ENCODE peak calls at places on chromosomes 13 and 19, in seven cellular contexts. One of them, this sample, is unnamed.

GRCh38 chr19:16750081-16750480 is 30.4 kb downstream of the NWD1 start:
- DNase-seq in fibroblast of mammary gland: no peak
- DNase-seq in cardiac muscle cell: no peak
- DNase-seq in transverse colon: no peak
- DNase-seq in AG04450: no peak
- DNase-seq in PC-3: no peak
- DNase-seq in lower leg skin: no peak
- DNase-seq in this sample: no peak

GRCh38 chr13:87810391-87810801 is 139.2 kb downstream of the SLITRK5 start:
- DNase-seq in fibroblast of mammary gland: peak
- DNase-seq in AG04450: no peak
- DNase-seq in cardiac muscle cell: no peak
- DNase-seq in lower leg skin: no peak
- DNase-seq in transverse colon: no peak
- DNase-seq in PC-3: peak
- DNase-seq in this sample: no peak

GRCh38 chr19:41734585-41734984 is 20.7 kb upstream of the CEACAM6 start:
- DNase-seq in PC-3: peak
- DNase-seq in cardiac muscle cell: no peak
- DNase-seq in AG04450: no peak
- DNase-seq in transverse colon: peak
- DNase-seq in fibroblast of mammary gland: no peak
- DNase-seq in lower leg skin: no peak
- DNase-seq in this sample: no peak

GRCh38 chr13:113080901-113081521 is 24.6 kb upstream of the F7 start:
- DNase-seq in PC-3: no peak
- DNase-seq in fibroblast of mammary gland: no peak
- DNase-seq in cardiac muscle cell: no peak
- DNase-seq in transverse colon: no peak
- DNase-seq in AG04450: no peak
- DNase-seq in lower leg skin: no peak
- DNase-seq in this sample: no peak

GRCh38 chr19:5369962-5370367 is 29.4 kb upstream of the PTPRS start:
- DNase-seq in fibroblast of mammary gland: peak
- DNase-seq in PC-3: peak
- DNase-seq in cardiac muscle cell: peak
- DNase-seq in lower leg skin: peak
- DNase-seq in AG04450: no peak
- DNase-seq in transverse colon: peak
- DNase-seq in this sample: peak

GRCh38 chr19:40862785-40863184 is 12.5 kb upstream of the CYP2A6 start:
- DNase-seq in lower leg skin: no peak
- DNase-seq in AG04450: no peak
- DNase-seq in PC-3: peak
- DNase-seq in cardiac muscle cell: peak
- DNase-seq in transverse colon: no peak
- DNase-seq in fibroblast of mammary gland: peak
- DNase-seq in this sample: no peak

GRCh38 chr13:26342898-26343297 is 89.0 kb downstream of the CDK8 start:
- DNase-seq in fibroblast of mammary gland: no peak
- DNase-seq in transverse colon: no peak
- DNase-seq in cardiac muscle cell: no peak
- DNase-seq in AG04450: no peak
- DNase-seq in PC-3: no peak
- DNase-seq in lower leg skin: no peak
- DNase-seq in this sample: no peak

GRCh38 chr19:52689804-52690394 is 44.9 kb downstream of the ZNF611 start:
- DNase-seq in cardiac muscle cell: peak
- DNase-seq in lower leg skin: peak
- DNase-seq in fibroblast of mammary gland: no peak
- DNase-seq in PC-3: no peak
- DNase-seq in AG04450: no peak
- DNase-seq in transverse colon: peak
- DNase-seq in this sample: no peak

GRCh38 chr13:113920606-113921306 is 53.1 kb downstream of the C13orf46 start:
- DNase-seq in AG04450: no peak
- DNase-seq in cardiac muscle cell: no peak
- DNase-seq in lower leg skin: peak
- DNase-seq in fibroblast of mammary gland: no peak
- DNase-seq in PC-3: no peak
- DNase-seq in transverse colon: no peak
- DNase-seq in this sample: no peak

GRCh38 chr13:36839981-36840380 is 21.0 kb downstream of the RFXAP start:
- DNase-seq in cardiac muscle cell: no peak
- DNase-seq in PC-3: no peak
- DNase-seq in AG04450: no peak
- DNase-seq in transverse colon: no peak
- DNase-seq in fibroblast of mammary gland: no peak
- DNase-seq in lower leg skin: no peak
- DNase-seq in this sample: no peak

GRCh38 chr19:8641908-8642547 is 11.6 kb downstream of the NFILZ start:
- DNase-seq in transverse colon: no peak
- DNase-seq in fibroblast of mammary gland: peak
- DNase-seq in PC-3: peak
- DNase-seq in lower leg skin: no peak
- DNase-seq in cardiac muscle cell: peak
- DNase-seq in AG04450: no peak
- DNase-seq in this sample: peak

GRCh38 chr13:25930655-25931054 is 121.2 kb downstream of the SHISA2 start:
- DNase-seq in PC-3: no peak
- DNase-seq in AG04450: no peak
- DNase-seq in transverse colon: no peak
- DNase-seq in cardiac muscle cell: no peak
- DNase-seq in lower leg skin: no peak
- DNase-seq in fibroblast of mammary gland: no peak
- DNase-seq in this sample: no peak

GRCh38 chr19:18650468-18651001 is 13.7 kb downstream of the KLHL26 start:
- DNase-seq in transverse colon: peak
- DNase-seq in cardiac muscle cell: peak
- DNase-seq in fibroblast of mammary gland: peak
- DNase-seq in AG04450: peak
- DNase-seq in lower leg skin: peak
- DNase-seq in PC-3: no peak
- DNase-seq in this sample: peak

GRCh38 chr19:45771331-45771933 is 2.4 kb upstream of the SIX5 start:
- DNase-seq in cardiac muscle cell: no peak
- DNase-seq in transverse colon: no peak
- DNase-seq in AG04450: no peak
- DNase-seq in fibroblast of mammary gland: no peak
- DNase-seq in lower leg skin: no peak
- DNase-seq in PC-3: no peak
- DNase-seq in this sample: no peak

GRCh38 chr19:56837892-56838679 is 2.4 kb downstream of the PEG3 start:
- DNase-seq in PC-3: peak
- DNase-seq in transverse colon: peak
- DNase-seq in lower leg skin: peak
- DNase-seq in AG04450: no peak
- DNase-seq in cardiac muscle cell: peak
- DNase-seq in fibroblast of mammary gland: peak
- DNase-seq in this sample: no peak

GRCh38 chr13:102977471-102977870 is 88.7 kb downstream of the SLC10A2 start:
- DNase-seq in transverse colon: no peak
- DNase-seq in lower leg skin: no peak
- DNase-seq in fibroblast of mammary gland: peak
- DNase-seq in AG04450: no peak
- DNase-seq in cardiac muscle cell: peak
- DNase-seq in PC-3: no peak
- DNase-seq in this sample: peak

GRCh38 chr13:99258946-99259345 is 767 bp upstream of the GPR18 start:
- DNase-seq in transverse colon: no peak
- DNase-seq in lower leg skin: no peak
- DNase-seq in fibroblast of mammary gland: no peak
- DNase-seq in AG04450: no peak
- DNase-seq in cardiac muscle cell: no peak
- DNase-seq in PC-3: no peak
- DNase-seq in this sample: no peak

GRCh38 chr19:19250196-19250801 is 22.8 kb downstream of the TM6SF2 start:
- DNase-seq in PC-3: no peak
- DNase-seq in fibroblast of mammary gland: no peak
- DNase-seq in cardiac muscle cell: no peak
- DNase-seq in AG04450: no peak
- DNase-seq in lower leg skin: no peak
- DNase-seq in transverse colon: no peak
- DNase-seq in this sample: no peak

GRCh38 chr19:15284091-15284490 is 48.2 kb downstream of the BRD4 start:
- DNase-seq in AG04450: no peak
- DNase-seq in transverse colon: no peak
- DNase-seq in PC-3: no peak
- DNase-seq in cardiac muscle cell: no peak
- DNase-seq in lower leg skin: no peak
- DNase-seq in fibroblast of mammary gland: no peak
- DNase-seq in this sample: no peak

GRCh38 chr19:34368338-34368737 is 3.3 kb downstream of the GPI start:
- DNase-seq in cardiac muscle cell: no peak
- DNase-seq in PC-3: no peak
- DNase-seq in lower leg skin: no peak
- DNase-seq in fibroblast of mammary gland: no peak
- DNase-seq in transverse colon: no peak
- DNase-seq in AG04450: no peak
- DNase-seq in this sample: no peak

GRCh38 chr19:34365463-34366401 is 736 bp downstream of the GPI start:
- DNase-seq in AG04450: no peak
- DNase-seq in lower leg skin: peak
- DNase-seq in fibroblast of mammary gland: peak
- DNase-seq in PC-3: peak
- DNase-seq in cardiac muscle cell: peak
- DNase-seq in transverse colon: peak
- DNase-seq in this sample: peak

GRCh38 chr19:34364830-34365462 is at the start of gene GPI:
- DNase-seq in cardiac muscle cell: peak
- DNase-seq in lower leg skin: peak
- DNase-seq in PC-3: peak
- DNase-seq in fibroblast of mammary gland: peak
- DNase-seq in transverse colon: peak
- DNase-seq in AG04450: no peak
- DNase-seq in this sample: peak

GRCh38 chr19:34366670-34367423 is 1.9 kb downstream of the GPI start:
- DNase-seq in PC-3: no peak
- DNase-seq in transverse colon: no peak
- DNase-seq in fibroblast of mammary gland: peak
- DNase-seq in AG04450: peak
- DNase-seq in cardiac muscle cell: peak
- DNase-seq in lower leg skin: no peak
- DNase-seq in this sample: peak

GRCh38 chr19:34367424-34367957 is 2.5 kb downstream of the GPI start:
- DNase-seq in lower leg skin: no peak
- DNase-seq in transverse colon: no peak
- DNase-seq in AG04450: no peak
- DNase-seq in fibroblast of mammary gland: no peak
- DNase-seq in cardiac muscle cell: no peak
- DNase-seq in PC-3: no peak
- DNase-seq in this sample: no peak
- H3K4me3 ChIP-seq in lower leg skin: no peak
- H3K4me3 ChIP-seq in transverse colon: no peak
- H3K4me3 ChIP-seq in AG04450: no peak
- H3K4me3 ChIP-seq in fibroblast of mammary gland: no peak
- H3K4me3 ChIP-seq in cardiac muscle cell: no peak
- H3K4me3 ChIP-seq in PC-3: peak
- H3K4me3 ChIP-seq in this sample: no peak

GRCh38 chr19:28239270-28239669 is 973.7 kb downstream of the UQCRFS1 start:
- DNase-seq in cardiac muscle cell: peak
- DNase-seq in lower leg skin: no peak
- DNase-seq in PC-3: no peak
- DNase-seq in transverse colon: no peak
- DNase-seq in fibroblast of mammary gland: peak
- DNase-seq in AG04450: no peak
- DNase-seq in this sample: peak
- TF ChIP-seq CTCF in cardiac muscle cell: peak
- TF ChIP-seq CTCF in lower leg skin: no peak
- TF ChIP-seq CTCF in PC-3: no peak
- TF ChIP-seq CTCF in transverse colon: no peak
- TF ChIP-seq CTCF in fibroblast of mammary gland: peak
- TF ChIP-seq CTCF in AG04450: no peak
- TF ChIP-seq CTCF in this sample: peak

DNA sequence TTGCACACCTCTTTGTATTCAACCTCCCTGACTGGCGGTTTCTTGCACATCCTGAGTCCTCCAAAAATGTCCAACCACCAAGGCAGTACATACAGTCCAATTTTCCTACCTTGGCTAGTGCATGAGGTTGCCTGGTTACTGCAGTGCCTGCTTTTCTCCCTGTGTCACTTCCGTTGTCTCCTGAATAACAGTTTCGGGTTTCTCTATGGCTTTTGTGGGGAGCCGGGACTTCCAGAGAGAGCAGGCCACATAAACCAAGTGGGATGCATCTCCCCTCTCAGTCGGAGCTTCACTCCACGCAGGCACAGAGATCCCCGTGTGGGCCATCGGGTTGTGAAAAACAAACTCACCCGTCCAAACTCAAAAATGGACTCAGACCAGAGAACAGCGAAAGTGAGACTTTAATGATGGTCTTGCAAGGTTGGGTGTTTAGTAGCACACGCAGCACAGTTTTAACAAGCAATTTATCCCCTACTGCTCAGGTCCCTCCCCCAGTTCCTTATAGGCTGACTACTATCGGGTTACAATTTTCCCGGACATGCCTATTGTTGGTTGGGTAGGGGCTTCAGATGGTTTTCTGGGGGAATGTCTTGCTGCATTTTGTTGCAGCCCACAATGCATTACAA is 173.1 kb downstream of the POU4F1 start:
- DNase-seq in cardiac muscle cell: no peak
- DNase-seq in PC-3: no peak
- DNase-seq in lower leg skin: no peak
- DNase-seq in AG04450: no peak
- DNase-seq in fibroblast of mammary gland: no peak
- DNase-seq in transverse colon: no peak
- DNase-seq in this sample: no peak
- H3K4me3 ChIP-seq in cardiac muscle cell: no peak
- H3K4me3 ChIP-seq in PC-3: no peak
- H3K4me3 ChIP-seq in lower leg skin: no peak
- H3K4me3 ChIP-seq in AG04450: no peak
- H3K4me3 ChIP-seq in fibroblast of mammary gland: no peak
- H3K4me3 ChIP-seq in transverse colon: no peak
- H3K4me3 ChIP-seq in this sample: no peak

GRCh38 chr19:13794752-13795589 is at the start of gene ZSWIM4:
- DNase-seq in PC-3: peak
- DNase-seq in AG04450: peak
- DNase-seq in transverse colon: peak
- DNase-seq in fibroblast of mammary gland: peak
- DNase-seq in lower leg skin: peak
- DNase-seq in cardiac muscle cell: peak
- DNase-seq in this sample: peak

GRCh38 chr19:13797870-13798269 is 2.6 kb downstream of the ZSWIM4 start:
- DNase-seq in fibroblast of mammary gland: peak
- DNase-seq in AG04450: no peak
- DNase-seq in cardiac muscle cell: peak
- DNase-seq in transverse colon: no peak
- DNase-seq in PC-3: peak
- DNase-seq in lower leg skin: no peak
- DNase-seq in this sample: peak

GRCh38 chr19:13795595-13796300 is 505 bp downstream of the ZSWIM4 start:
- DNase-seq in lower leg skin: no peak
- DNase-seq in transverse colon: no peak
- DNase-seq in AG04450: no peak
- DNase-seq in fibroblast of mammary gland: no peak
- DNase-seq in cardiac muscle cell: peak
- DNase-seq in PC-3: peak
- DNase-seq in this sample: no peak

GRCh38 chr19:13797058-13797440 is 1.8 kb downstream of the ZSWIM4 start:
- DNase-seq in lower leg skin: no peak
- DNase-seq in transverse colon: no peak
- DNase-seq in PC-3: no peak
- DNase-seq in AG04450: no peak
- DNase-seq in fibroblast of mammary gland: no peak
- DNase-seq in cardiac muscle cell: no peak
- DNase-seq in this sample: no peak

GRCh38 chr19:13796301-13797057 is 1.2 kb downstream of the ZSWIM4 start:
- DNase-seq in cardiac muscle cell: peak
- DNase-seq in AG04450: peak
- DNase-seq in fibroblast of mammary gland: peak
- DNase-seq in transverse colon: peak
- DNase-seq in PC-3: peak
- DNase-seq in lower leg skin: peak
- DNase-seq in this sample: peak
- TF ChIP-seq CTCF in cardiac muscle cell: peak
- TF ChIP-seq CTCF in AG04450: peak
- TF ChIP-seq CTCF in fibroblast of mammary gland: peak
- TF ChIP-seq CTCF in transverse colon: no peak
- TF ChIP-seq CTCF in PC-3: peak
- TF ChIP-seq CTCF in lower leg skin: no peak
- TF ChIP-seq CTCF in this sample: peak

This sample was measured in cardiac fibroblast.